ENCODE peak calls at places on chromosome 12, in eight cellular contexts. V is lower leg skin, R is left lung, T is upper lobe of right lung, O is transverse colon, D is foreskin fibroblast, F is GM20000, E is left ventricle myocardium inferior. L is an unnamed sample.

GRCh38 chr12:94073441-94074051 is 74.8 kb upstream of the PLXNC1 start:
- DNase-seq in E (peak; percentile 54), O (no peak), R (no peak), T (no peak), F (no peak), V (no peak), D (no peak), L (no peak)

GRCh38 chr12:22858849-22859569 is 234.0 kb downstream of the ETNK1 start:
- DNase-seq in O (no peak), T (no peak), R (no peak), V (no peak), E (no peak), D (peak; percentile 2), F (no peak), L (no peak)

GRCh38 chr12:114692558-114693531 is 8.9 kb upstream of the TBX3 start:
- DNase-seq in D (peak; percentile 84), E (no peak), O (no peak), T (no peak), F (no peak), R (no peak), V (no peak), L (no peak)

GRCh38 chr12:101925352-101925751 is 48.0 kb downstream of the DRAM1 start:
- DNase-seq in V (peak; percentile 92), O (peak; percentile 46), R (peak; percentile 78), E (peak; percentile 46), F (no peak), D (peak; percentile 98), T (no peak), L (no peak)

GRCh38 chr12:90080616-90081015 is 372.0 kb upstream of the ATP2B1 start:
- DNase-seq in O (no peak), F (no peak), E (no peak), V (no peak), D (no peak), R (no peak), T (no peak), L (no peak)

GRCh38 chr12:66405395-66405794 is 103.1 kb downstream of the HELB start:
- DNase-seq in R (no peak), T (no peak), D (peak; percentile 65), F (no peak), E (no peak), V (no peak), O (no peak), L (no peak)

GRCh38 chr12:66623455-66623854 is 55.4 kb downstream of the GRIP1 start:
- DNase-seq in T (no peak), E (no peak), O (no peak), R (no peak), D (peak; percentile 36), V (no peak), F (no peak), L (no peak)

GRCh38 chr12:53191096-53191884 is 10.6 kb upstream of the CSAD start:
- DNase-seq in F (no peak), O (no peak), V (peak; percentile 81), R (no peak), E (no peak), T (no peak), D (no peak), L (no peak)

GRCh38 chr12:50517456-50518048 is 12.8 kb downstream of the DIP2B start:
- DNase-seq in E (no peak), T (no peak), O (no peak), D (peak; percentile 25), V (no peak), F (peak; percentile 57), R (no peak), L (no peak)

GRCh38 chr12:120025640-120026039 is 36.6 kb downstream of the BICDL1 start:
- DNase-seq in V (no peak), E (no peak), D (no peak), O (no peak), F (no peak), T (no peak), R (no peak), L (no peak)

GRCh38 chr12:52279683-52280318 is 5.4 kb downstream of the KRT86 start:
- DNase-seq in E (no peak), F (no peak), V (peak; percentile 75), T (no peak), O (no peak), D (peak; percentile 37), R (no peak), L (no peak)

GRCh38 chr12:98332626-98333025 is 182.8 kb upstream of the TMPO start:
- DNase-seq in F (peak; percentile 7), R (no peak), E (no peak), T (no peak), O (no peak), D (no peak), V (no peak), L (no peak)

GRCh38 chr12:46577063-46577776 is 204.6 kb upstream of the SLC38A2 start:
- DNase-seq in T (no peak), V (no peak), R (no peak), E (no peak), O (no peak), F (no peak), D (no peak), L (no peak)

GRCh38 chr12:72522411-72522810 is 250.2 kb downstream of the TRHDE start:
- DNase-seq in D (peak; percentile 20), F (no peak), E (no peak), T (no peak), V (no peak), R (no peak), O (no peak), L (no peak)

GRCh38 chr12:51323966-51324895 is at the start of gene BIN2:
- DNase-seq in D (no peak), F (peak; percentile 84), E (peak; percentile 56), R (peak; percentile 75), T (peak; percentile 87), O (peak; percentile 74), V (peak; percentile 89), L (no peak)

GRCh38 chr12:103879048-103879692 is 38.1 kb upstream of the NT5DC3 start:
- DNase-seq in F (no peak), D (no peak), V (no peak), O (no peak), R (no peak), E (no peak), T (no peak), L (no peak)

GRCh38 chr12:64618953-64619590 is 8.8 kb downstream of the RASSF3 start:
- DNase-seq in E (no peak), D (peak; percentile 87), F (peak; percentile 54), O (no peak), T (no peak), V (peak; percentile 40), R (no peak), L (no peak)

GRCh38 chr12:89636054-89636775 is 72.4 kb downstream of the ATP2B1 start:
- DNase-seq in T (no peak), D (peak; percentile 46), R (no peak), F (no peak), V (no peak), E (no peak), O (no peak), L (no peak)

GRCh38 chr12:88418856-88419497 is 161.3 kb downstream of the KITLG start:
- DNase-seq in O (no peak), E (no peak), V (no peak), T (no peak), R (no peak), F (no peak), D (peak; percentile 76), L (no peak)

GRCh38 chr12:112676526-112676925 is 115.0 kb upstream of the RPH3A start:
- DNase-seq in F (no peak), R (no peak), E (no peak), V (no peak), T (no peak), D (no peak), O (no peak), L (no peak)

GRCh38 chr12:76020281-76020680 is 11.3 kb downstream of the PHLDA1 start:
- DNase-seq in F (no peak), V (no peak), T (no peak), E (no peak), R (no peak), O (peak; percentile 49), D (peak; percentile 65), L (peak; percentile 87)

GRCh38 chr12:1661553-1662335 is 29.1 kb upstream of the ADIPOR2 start:
- DNase-seq in R (peak; percentile 92), T (peak; percentile 97), V (peak; percentile 97), O (peak; percentile 95), D (peak; percentile 98), F (peak; percentile 91), E (peak; percentile 90), L (peak; percentile 95)
- TF ChIP-seq CTCF in R (no peak), T (no peak), V (no peak), O (no peak), D (no peak), F (no peak), E (no peak), L (no peak)

GRCh38 chr12:15688202-15688736 is 100.9 kb downstream of the EPS8 start:
- DNase-seq in T (peak; percentile 77), F (no peak), V (peak; percentile 94), R (peak; percentile 47), E (peak; percentile 60), O (peak; percentile 61), D (no peak), L (peak; percentile 86)

GRCh38 chr12:15691372-15691771 is 97.8 kb downstream of the EPS8 start:
- DNase-seq in V (no peak), E (no peak), D (peak; percentile 30), F (no peak), O (no peak), R (no peak), T (no peak), L (no peak)

GRCh38 chr12:15688838-15689237 is 100.3 kb downstream of the EPS8 start:
- DNase-seq in F (no peak), E (no peak), O (no peak), D (no peak), T (no peak), R (no peak), V (no peak), L (peak; percentile 18)

GRCh38 chr12:15689751-15690191 is 99.4 kb downstream of the EPS8 start:
- DNase-seq in D (no peak), E (no peak), O (no peak), V (no peak), F (no peak), T (no peak), R (no peak), L (no peak)

GRCh38 chr12:15690320-15690719 is 98.9 kb downstream of the EPS8 start:
- DNase-seq in F (no peak), O (no peak), T (no peak), D (no peak), V (no peak), E (no peak), R (no peak), L (no peak)
- TF ChIP-seq CTCF in F (no peak), O (no peak), T (no peak), D (no peak), V (no peak), E (no peak), R (no peak), L (no peak)

GRCh38 chr12:49483621-49484020 is 55.2 kb upstream of the KCNH3 start:
- DNase-seq in D (no peak), V (no peak), T (no peak), R (no peak), E (no peak), F (no peak), O (no peak), L (no peak)
- TF ChIP-seq CTCF in D (no peak), V (no peak), T (no peak), R (no peak), E (no peak), F (no peak), O (no peak), L (no peak)

DNA sequence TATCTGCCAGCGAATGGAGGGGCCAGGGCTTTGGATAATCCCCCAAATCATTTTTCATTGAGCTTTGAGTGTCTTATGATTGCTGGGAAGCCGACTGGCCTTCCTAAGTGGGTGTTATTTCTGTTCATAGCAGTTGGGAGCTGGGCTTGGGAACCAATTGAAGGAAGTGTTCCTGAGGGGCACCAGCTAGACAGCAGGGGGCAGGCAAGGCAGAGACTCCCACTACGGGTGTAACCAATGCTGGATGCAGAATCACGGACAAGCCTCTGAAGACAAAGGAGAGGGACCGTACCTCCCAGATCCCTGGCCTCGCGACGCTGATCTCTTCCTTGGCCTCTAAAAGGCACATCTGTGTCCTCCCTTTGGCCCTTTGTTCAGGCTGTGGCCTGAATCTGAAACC is 149.0 kb upstream of the PRMT8 start:
- DNase-seq in E (peak; percentile 41), R (no peak), D (peak; percentile 65), O (no peak), V (no peak), F (peak; percentile 40), T (no peak), L (peak; percentile 30)
- TF ChIP-seq CTCF in E (peak; percentile 71), R (peak; percentile 38), D (peak; percentile 38), O (peak; percentile 36), V (no peak), F (peak; percentile 33), T (peak; percentile 32), L (no peak)